ENCODE peak calls at places on chromosomes 12 and 14, in nine cellular contexts. G is T-helper 2 cell, Z is heart left ventricle, M is HTR-8/SVneo, Y is HS-5, B is Calu3, I is nucleus accumbens, K is RWPE1, Q is type B pancreatic cell. F is an unnamed sample.

GRCh38 chr12:11545438-11546330 is 103.8 kb upstream of the ETV6 start:
- DNase-seq in Q (no peak), I (no peak), G (no peak), Z (no peak), M (no peak), K (no peak), B (no peak), Y (no peak), F (no peak)

GRCh38 chr14:104109121-104109541 is 23.6 kb downstream of the ASPG start:
- DNase-seq in K (no peak), Q (no peak), G (no peak), M (no peak), I (no peak), Z (peak; percentile 14), Y (no peak), B (no peak), F (no peak)

GRCh38 chr12:56599797-56600196 is 30.3 kb downstream of the BAZ2A start:
- DNase-seq in M (no peak), K (no peak), G (no peak), Z (no peak), Y (no peak), I (no peak), B (no peak), Q (no peak), F (no peak)

GRCh38 chr12:29157486-29157946 is 8.4 kb downstream of the FAR2 start:
- DNase-seq in Y (peak; percentile 44), M (no peak), Q (no peak), G (no peak), I (no peak), K (no peak), B (no peak), Z (no peak), F (no peak)

GRCh38 chr12:25251749-25252148 is 1.0 kb upstream of the KRAS start:
- DNase-seq in Q (no peak), K (no peak), Z (no peak), M (no peak), B (no peak), I (no peak), Y (no peak), G (no peak), F (no peak)

GRCh38 chr12:46470975-46471374 is 98.4 kb upstream of the SLC38A2 start:
- DNase-seq in M (no peak), K (no peak), I (no peak), Z (no peak), B (no peak), G (no peak), Y (no peak), Q (no peak), F (no peak)

GRCh38 chr12:6187948-6188793 is 12.0 kb upstream of the CD9 start:
- DNase-seq in Y (no peak), G (no peak), Q (no peak), Z (no peak), B (no peak), K (no peak), M (no peak), I (no peak), F (no peak)

GRCh38 chr14:95520346-95520745 is 3.9 kb upstream of the SYNE3 start:
- DNase-seq in G (no peak), Y (no peak), M (no peak), I (no peak), Z (no peak), K (no peak), B (no peak), Q (no peak), F (no peak)

GRCh38 chr12:19244312-19244711 is 114.8 kb downstream of the PLEKHA5 start:
- DNase-seq in K (no peak), I (no peak), Q (no peak), Y (no peak), B (no peak), M (no peak), G (no peak), Z (no peak), F (no peak)

GRCh38 chr12:57852620-57853509 is 6.3 kb upstream of the CTDSP2 start:
- DNase-seq in Y (no peak), Q (peak; percentile 76), I (no peak), B (no peak), K (no peak), Z (peak; percentile 78), M (no peak), G (no peak), F (peak; percentile 51)

GRCh38 chr12:6532051-6532926 is 2.0 kb upstream of the GAPDH start:
- DNase-seq in G (peak; percentile 79), K (peak; percentile 76), M (peak; percentile 97), Z (peak; percentile 71), Q (no peak), B (peak; percentile 72), Y (peak; percentile 93), I (peak; percentile 62), F (peak; percentile 99)

GRCh38 chr12:78636253-78636855 is 228.2 kb upstream of the SYT1 start:
- DNase-seq in I (no peak), B (no peak), Q (no peak), Y (peak; percentile 2), M (no peak), Z (no peak), G (no peak), K (no peak), F (peak; percentile 82)

GRCh38 chr14:26730929-26731618 is 133.2 kb upstream of the NOVA1 start:
- DNase-seq in M (peak; percentile 29), Y (no peak), I (no peak), G (no peak), Z (no peak), Q (no peak), B (no peak), K (peak; percentile 3), F (peak; percentile 34)

GRCh38 chr12:98698603-98699463 is 53.7 kb downstream of the APAF1 start:
- DNase-seq in Z (peak; percentile 67), G (peak; percentile 13), Y (no peak), M (peak; percentile 34), Q (no peak), I (peak; percentile 23), B (peak; percentile 49), K (peak; percentile 57), F (peak; percentile 71)

GRCh38 chr14:73591690-73592448 is at the start of gene ACOT4:
- DNase-seq in B (peak; percentile 65), K (no peak), Z (no peak), Q (no peak), G (peak; percentile 27), M (no peak), I (no peak), Y (no peak), F (peak; percentile 54)

GRCh38 chr12:4143909-4144308 is 129.7 kb upstream of the CCND2 start:
- DNase-seq in G (no peak), B (peak; percentile 17), Z (no peak), I (no peak), M (no peak), Y (no peak), Q (no peak), K (no peak), F (no peak)

GRCh38 chr14:72619071-72619710 is 274.7 kb downstream of the DPF3 start:
- DNase-seq in Z (no peak), G (no peak), Y (no peak), Q (peak; percentile 44), B (no peak), K (no peak), M (no peak), I (no peak), F (no peak)

GRCh38 chr12:55797068-55797467 is 20.5 kb downstream of the SARNP start:
- DNase-seq in G (no peak), M (peak; percentile 35), I (no peak), B (no peak), K (no peak), Z (no peak), Y (no peak), Q (no peak), F (peak; percentile 71)

GRCh38 chr14:102164241-102164641 is 24.5 kb downstream of the WDR20 start:
- DNase-seq in Q (no peak), B (no peak), I (no peak), K (no peak), Y (no peak), G (no peak), Z (no peak), M (peak; percentile 35), F (peak; percentile 43)

GRCh38 chr12:47307680-47308399 is 228.1 kb upstream of the AMIGO2 start:
- DNase-seq in Q (no peak), K (peak; percentile 59), M (peak; percentile 55), G (peak; percentile 17), I (no peak), Y (peak; percentile 24), B (peak; percentile 51), Z (no peak), F (peak; percentile 65)

GRCh38 chr14:95518045-95518751 is 1.7 kb upstream of the SYNE3 start:
- DNase-seq in Q (no peak), I (no peak), G (no peak), Y (no peak), K (no peak), B (no peak), M (no peak), Z (no peak), F (peak; percentile 70)

GRCh38 chr14:81801921-81802320 is 268.3 kb upstream of the SEL1L start:
- DNase-seq in G (no peak), Y (no peak), Z (no peak), B (no peak), K (no peak), M (no peak), I (no peak), Q (no peak), F (no peak)

GRCh38 chr14:90830931-90831701 is 14.9 kb upstream of the TTC7B start:
- DNase-seq in Q (no peak), I (no peak), B (no peak), K (no peak), Z (no peak), Y (no peak), M (no peak), G (no peak), F (no peak)

F was measured in fibroblast of lung.